ENCODE peak calls at places on chromosomes 1 and 21, in five cellular contexts. One of them, this sample, is unnamed.

GRCh38 chr1:118101445-118101844 is 83.6 kb downstream of the SPAG17 start:
- DNase-seq in activated CD8-positive, alpha-beta T cell treated with anti-CD3 and anti-CD28 coated beads for 36 hours: no peak
- DNase-seq in glutamatergic neuron: no peak
- DNase-seq in breast epithelium: no peak
- DNase-seq in spleen: no peak
- DNase-seq in this sample: no peak

GRCh38 chr1:113456967-113457366 is 66.7 kb downstream of the MAGI3 start:
- DNase-seq in activated CD8-positive, alpha-beta T cell treated with anti-CD3 and anti-CD28 coated beads for 36 hours: no peak
- DNase-seq in glutamatergic neuron: no peak
- DNase-seq in breast epithelium: peak
- DNase-seq in spleen: no peak
- DNase-seq in this sample: no peak

GRCh38 chr1:78291443-78291842 is 199.3 kb upstream of the PTGFR start:
- DNase-seq in activated CD8-positive, alpha-beta T cell treated with anti-CD3 and anti-CD28 coated beads for 36 hours: no peak
- DNase-seq in glutamatergic neuron: no peak
- DNase-seq in breast epithelium: no peak
- DNase-seq in spleen: no peak
- DNase-seq in this sample: no peak

GRCh38 chr21:43987509-43987908 is 24.6 kb upstream of the TRAPPC10 start:
- DNase-seq in activated CD8-positive, alpha-beta T cell treated with anti-CD3 and anti-CD28 coated beads for 36 hours: no peak
- DNase-seq in glutamatergic neuron: no peak
- DNase-seq in breast epithelium: no peak
- DNase-seq in spleen: no peak
- DNase-seq in this sample: no peak

GRCh38 chr1:21724098-21724497 is 54.9 kb upstream of the RAP1GAP start:
- DNase-seq in activated CD8-positive, alpha-beta T cell treated with anti-CD3 and anti-CD28 coated beads for 36 hours: no peak
- DNase-seq in glutamatergic neuron: no peak
- DNase-seq in breast epithelium: no peak
- DNase-seq in spleen: no peak
- DNase-seq in this sample: no peak

GRCh38 chr1:157117527-157118057 is 18.0 kb upstream of the ETV3L start:
- DNase-seq in activated CD8-positive, alpha-beta T cell treated with anti-CD3 and anti-CD28 coated beads for 36 hours: no peak
- DNase-seq in glutamatergic neuron: no peak
- DNase-seq in breast epithelium: no peak
- DNase-seq in spleen: peak
- DNase-seq in this sample: no peak

GRCh38 chr1:27601771-27602509 is 2.0 kb downstream of the AHDC1 start:
- DNase-seq in activated CD8-positive, alpha-beta T cell treated with anti-CD3 and anti-CD28 coated beads for 36 hours: peak
- DNase-seq in glutamatergic neuron: peak
- DNase-seq in breast epithelium: peak
- DNase-seq in spleen: peak
- DNase-seq in this sample: no peak

GRCh38 chr1:932776-933602 is 9.3 kb downstream of the SAMD11 start:
- DNase-seq in activated CD8-positive, alpha-beta T cell treated with anti-CD3 and anti-CD28 coated beads for 36 hours: no peak
- DNase-seq in glutamatergic neuron: no peak
- DNase-seq in breast epithelium: peak
- DNase-seq in spleen: no peak
- DNase-seq in this sample: no peak

GRCh38 chr1:193539731-193540459 is 353.5 kb upstream of the B3GALT2 start:
- DNase-seq in activated CD8-positive, alpha-beta T cell treated with anti-CD3 and anti-CD28 coated beads for 36 hours: peak
- DNase-seq in glutamatergic neuron: no peak
- DNase-seq in breast epithelium: no peak
- DNase-seq in spleen: no peak
- DNase-seq in this sample: no peak

GRCh38 chr21:45149021-45149420 is 74.6 kb downstream of the ADARB1 start:
- DNase-seq in activated CD8-positive, alpha-beta T cell treated with anti-CD3 and anti-CD28 coated beads for 36 hours: no peak
- DNase-seq in glutamatergic neuron: no peak
- DNase-seq in breast epithelium: peak
- DNase-seq in spleen: no peak
- DNase-seq in this sample: no peak

GRCh38 chr1:202682477-202682876 is 27.8 kb downstream of the SYT2 start:
- DNase-seq in activated CD8-positive, alpha-beta T cell treated with anti-CD3 and anti-CD28 coated beads for 36 hours: no peak
- DNase-seq in glutamatergic neuron: no peak
- DNase-seq in breast epithelium: no peak
- DNase-seq in spleen: peak
- DNase-seq in this sample: no peak

GRCh38 chr1:203360772-203361171 is 9.8 kb upstream of the FMOD start:
- DNase-seq in activated CD8-positive, alpha-beta T cell treated with anti-CD3 and anti-CD28 coated beads for 36 hours: no peak
- DNase-seq in glutamatergic neuron: peak
- DNase-seq in breast epithelium: no peak
- DNase-seq in spleen: no peak
- DNase-seq in this sample: no peak

GRCh38 chr1:109482796-109483638 is 688 bp upstream of the ATXN7L2 start:
- DNase-seq in activated CD8-positive, alpha-beta T cell treated with anti-CD3 and anti-CD28 coated beads for 36 hours: peak
- DNase-seq in glutamatergic neuron: peak
- DNase-seq in breast epithelium: no peak
- DNase-seq in spleen: peak
- DNase-seq in this sample: peak

GRCh38 chr1:24284156-24284471 is 35.0 kb upstream of the GRHL3 start:
- DNase-seq in activated CD8-positive, alpha-beta T cell treated with anti-CD3 and anti-CD28 coated beads for 36 hours: no peak
- DNase-seq in glutamatergic neuron: no peak
- DNase-seq in breast epithelium: no peak
- DNase-seq in spleen: no peak
- DNase-seq in this sample: no peak

GRCh38 chr1:228286505-228287417 is 78.9 kb downstream of the OBSCN start:
- DNase-seq in activated CD8-positive, alpha-beta T cell treated with anti-CD3 and anti-CD28 coated beads for 36 hours: no peak
- DNase-seq in glutamatergic neuron: no peak
- DNase-seq in breast epithelium: no peak
- DNase-seq in spleen: peak
- DNase-seq in this sample: no peak

GRCh38 chr1:41678141-41678878 is 193.8 kb upstream of the EDN2 start:
- DNase-seq in activated CD8-positive, alpha-beta T cell treated with anti-CD3 and anti-CD28 coated beads for 36 hours: peak
- DNase-seq in glutamatergic neuron: peak
- DNase-seq in breast epithelium: peak
- DNase-seq in spleen: peak
- DNase-seq in this sample: no peak

GRCh38 chr1:39671793-39672550 is at the start of gene NT5C1A:
- DNase-seq in activated CD8-positive, alpha-beta T cell treated with anti-CD3 and anti-CD28 coated beads for 36 hours: peak
- DNase-seq in glutamatergic neuron: peak
- DNase-seq in breast epithelium: no peak
- DNase-seq in spleen: no peak
- DNase-seq in this sample: peak

GRCh38 chr1:151143986-151144385 is 2.4 kb downstream of the SEMA6C start:
- DNase-seq in activated CD8-positive, alpha-beta T cell treated with anti-CD3 and anti-CD28 coated beads for 36 hours: no peak
- DNase-seq in glutamatergic neuron: no peak
- DNase-seq in breast epithelium: peak
- DNase-seq in spleen: no peak
- DNase-seq in this sample: no peak

GRCh38 chr1:18932387-18932786 is 24.1 kb downstream of the IFFO2 start:
- DNase-seq in activated CD8-positive, alpha-beta T cell treated with anti-CD3 and anti-CD28 coated beads for 36 hours: no peak
- DNase-seq in glutamatergic neuron: no peak
- DNase-seq in breast epithelium: no peak
- DNase-seq in spleen: no peak
- DNase-seq in this sample: no peak

GRCh38 chr1:7117599-7118281 is 332.5 kb downstream of the CAMTA1 start:
- DNase-seq in activated CD8-positive, alpha-beta T cell treated with anti-CD3 and anti-CD28 coated beads for 36 hours: no peak
- DNase-seq in glutamatergic neuron: peak
- DNase-seq in breast epithelium: peak
- DNase-seq in spleen: no peak
- DNase-seq in this sample: peak
- TF ChIP-seq CTCF in activated CD8-positive, alpha-beta T cell treated with anti-CD3 and anti-CD28 coated beads for 36 hours: no peak
- TF ChIP-seq CTCF in glutamatergic neuron: no peak
- TF ChIP-seq CTCF in breast epithelium: no peak
- TF ChIP-seq CTCF in spleen: no peak
- TF ChIP-seq CTCF in this sample: peak

GRCh38 chr1:45411510-45411899 is 71.3 kb upstream of the MUTYH start:
- DNase-seq in activated CD8-positive, alpha-beta T cell treated with anti-CD3 and anti-CD28 coated beads for 36 hours: no peak
- DNase-seq in glutamatergic neuron: no peak
- DNase-seq in breast epithelium: no peak
- DNase-seq in spleen: no peak
- DNase-seq in this sample: no peak
- TF ChIP-seq CTCF in activated CD8-positive, alpha-beta T cell treated with anti-CD3 and anti-CD28 coated beads for 36 hours: no peak
- TF ChIP-seq CTCF in glutamatergic neuron: no peak
- TF ChIP-seq CTCF in breast epithelium: no peak
- TF ChIP-seq CTCF in spleen: no peak
- TF ChIP-seq CTCF in this sample: no peak

GRCh38 chr1:107525146-107525545 is 384.3 kb downstream of the NTNG1 start:
- DNase-seq in activated CD8-positive, alpha-beta T cell treated with anti-CD3 and anti-CD28 coated beads for 36 hours: no peak
- DNase-seq in glutamatergic neuron: no peak
- DNase-seq in breast epithelium: no peak
- DNase-seq in spleen: no peak
- DNase-seq in this sample: no peak

GRCh38 chr1:107529511-107530149 is 388.8 kb downstream of the NTNG1 start:
- DNase-seq in activated CD8-positive, alpha-beta T cell treated with anti-CD3 and anti-CD28 coated beads for 36 hours: peak
- DNase-seq in glutamatergic neuron: no peak
- DNase-seq in breast epithelium: peak
- DNase-seq in spleen: no peak
- DNase-seq in this sample: peak

GRCh38 chr1:107523736-107524135 is 382.9 kb downstream of the NTNG1 start:
- DNase-seq in activated CD8-positive, alpha-beta T cell treated with anti-CD3 and anti-CD28 coated beads for 36 hours: no peak
- DNase-seq in glutamatergic neuron: no peak
- DNase-seq in breast epithelium: no peak
- DNase-seq in spleen: no peak
- DNase-seq in this sample: no peak

GRCh38 chr1:107525961-107526360 is 385.1 kb downstream of the NTNG1 start:
- DNase-seq in activated CD8-positive, alpha-beta T cell treated with anti-CD3 and anti-CD28 coated beads for 36 hours: no peak
- DNase-seq in glutamatergic neuron: no peak
- DNase-seq in breast epithelium: no peak
- DNase-seq in spleen: no peak
- DNase-seq in this sample: no peak

GRCh38 chr1:107526524-107527198 is 385.8 kb downstream of the NTNG1 start:
- DNase-seq in activated CD8-positive, alpha-beta T cell treated with anti-CD3 and anti-CD28 coated beads for 36 hours: no peak
- DNase-seq in glutamatergic neuron: no peak
- DNase-seq in breast epithelium: no peak
- DNase-seq in spleen: no peak
- DNase-seq in this sample: no peak
- TF ChIP-seq CTCF in activated CD8-positive, alpha-beta T cell treated with anti-CD3 and anti-CD28 coated beads for 36 hours: no peak
- TF ChIP-seq CTCF in glutamatergic neuron: no peak
- TF ChIP-seq CTCF in breast epithelium: no peak
- TF ChIP-seq CTCF in spleen: no peak
- TF ChIP-seq CTCF in this sample: no peak

GRCh38 chr1:152543808-152544207 is 22.8 kb downstream of the LCE3E start:
- DNase-seq in activated CD8-positive, alpha-beta T cell treated with anti-CD3 and anti-CD28 coated beads for 36 hours: peak
- DNase-seq in glutamatergic neuron: no peak
- DNase-seq in breast epithelium: no peak
- DNase-seq in spleen: no peak
- DNase-seq in this sample: no peak
- TF ChIP-seq CTCF in activated CD8-positive, alpha-beta T cell treated with anti-CD3 and anti-CD28 coated beads for 36 hours: no peak
- TF ChIP-seq CTCF in glutamatergic neuron: peak
- TF ChIP-seq CTCF in breast epithelium: no peak
- TF ChIP-seq CTCF in spleen: no peak
- TF ChIP-seq CTCF in this sample: no peak